ENCODE peak calls at places on chromosome 17, in eight cellular contexts. R is activated naive CD4-positive, alpha-beta T cell treated with anti-CD3 and anti-CD28 coated beads, Interleukin-2, amount 10 ng/mL, durations not matched to agents 7 days and 5 days; X is cardiac muscle cell; D is HEK293T; M is HAP-1; Q is stimulated activated CD4-positive, alpha-beta T cell treated with anti-CD3 and anti-CD28 coated beads, Interleukin-1b, Interleukin-23, amount 100 ng/mL, for 1 hour; T is sigmoid colon; L is aorta. P is an unnamed sample.

GRCh38 chr17:21025446-21025845 is 17.4 kb downstream of the USP22 start:
- DNase-seq in R (no peak), X (no peak), D (no peak), M (no peak), Q (no peak), T (peak), L (no peak), P (no peak)

GRCh38 chr17:28563475-28563874 is 7.8 kb downstream of the PIGS start:
- DNase-seq in R (no peak), X (peak), D (no peak), M (no peak), Q (no peak), T (no peak), L (no peak), P (no peak)

GRCh38 chr17:43734376-43734775 is 24.2 kb downstream of the SOST start:
- DNase-seq in R (no peak), X (peak), D (no peak), M (peak), Q (no peak), T (no peak), L (no peak), P (no peak)

GRCh38 chr17:181213-182163 is at the start of gene DOC2B:
- DNase-seq in R (peak), X (peak), D (no peak), M (no peak), Q (no peak), T (no peak), L (no peak), P (no peak)

GRCh38 chr17:34853916-34854315 is 107.3 kb downstream of the CCT6B start:
- DNase-seq in R (no peak), X (no peak), D (no peak), M (no peak), Q (no peak), T (no peak), L (no peak), P (peak)

GRCh38 chr17:47192549-47192948 is 3.5 kb upstream of the CDC27 start:
- DNase-seq in R (no peak), X (no peak), D (no peak), M (no peak), Q (no peak), T (no peak), L (no peak), P (no peak)

GRCh38 chr17:80113033-80113484 is 11.7 kb downstream of the GAA start:
- DNase-seq in R (no peak), X (no peak), D (no peak), M (no peak), Q (no peak), T (no peak), L (no peak), P (peak)

GRCh38 chr17:82754297-82755208 is 2.7 kb downstream of the TBCD start:
- DNase-seq in R (peak), X (no peak), D (peak), M (peak), Q (no peak), T (no peak), L (no peak), P (no peak)

GRCh38 chr17:38705523-38705802 is 390 bp downstream of the MLLT6 start:
- DNase-seq in R (no peak), X (no peak), D (no peak), M (peak), Q (no peak), T (no peak), L (no peak), P (no peak)

GRCh38 chr17:39927928-39928867 is 666 bp downstream of the LRRC3C start:
- DNase-seq in R (peak), X (no peak), D (peak), M (no peak), Q (no peak), T (peak), L (peak), P (no peak)

GRCh38 chr17:41734139-41734948 is at the start of gene HAP1:
- DNase-seq in R (peak), X (peak), D (peak), M (peak), Q (no peak), T (no peak), L (no peak), P (no peak)

GRCh38 chr17:27296427-27296979 is 2.6 kb downstream of the WSB1 start:
- DNase-seq in R (no peak), X (peak), D (no peak), M (no peak), Q (no peak), T (no peak), L (no peak), P (no peak)

P was measured in mesenteric fat pad.